ENCODE peak calls at places on chromosome 13, in eight cellular contexts. U is testis, A is heart left ventricle, X is IMR-90, M is H1, E is body of pancreas, W is gastrocnemius medialis, I is K562. O is an unnamed sample.
A peak's percentile ranks its signal among the peaks of the same experiment; 100 is the strongest.

GRCh38 chr13:44231786-44232516 is 141.7 kb upstream of the SERP2 start:
- DNase-seq in U (no peak), A (no peak), X (peak; percentile 96), M (peak; percentile 80), E (peak; percentile 91), W (peak; percentile 92), I (no peak), O (no peak)

GRCh38 chr13:39284801-39285388 is 246.6 kb downstream of the NHLRC3 start:
- DNase-seq in U (no peak), A (no peak), X (peak; percentile 1), M (no peak), E (no peak), W (no peak), I (no peak), O (no peak)

GRCh38 chr13:108851660-108852059 is 222.2 kb downstream of the MYO16 start:
- DNase-seq in U (no peak), A (no peak), X (no peak), M (no peak), E (no peak), W (no peak), I (no peak), O (no peak)

GRCh38 chr13:40352807-40353562 is 313.5 kb downstream of the FOXO1 start:
- DNase-seq in U (no peak), A (no peak), X (no peak), M (no peak), E (no peak), W (peak; percentile 87), I (no peak), O (no peak)

GRCh38 chr13:50864492-50864891 is 21.0 kb upstream of the DLEU7 start:
- DNase-seq in U (no peak), A (no peak), X (no peak), M (no peak), E (no peak), W (no peak), I (no peak), O (no peak)

GRCh38 chr13:39016789-39017188 is 21.1 kb downstream of the PROSER1 start:
- DNase-seq in U (peak; percentile 33), A (no peak), X (peak; percentile 8), M (no peak), E (no peak), W (no peak), I (peak; percentile 19), O (no peak)

GRCh38 chr13:105979586-105979985 is 555.9 kb downstream of the EFNB2 start:
- DNase-seq in U (no peak), A (no peak), X (no peak), M (no peak), E (peak; percentile 38), W (no peak), I (no peak), O (no peak)

GRCh38 chr13:100789968-100790367 is 115.4 kb upstream of the TMTC4 start:
- DNase-seq in U (no peak), A (no peak), X (no peak), M (no peak), E (no peak), W (no peak), I (no peak), O (no peak)

GRCh38 chr13:49371943-49372636 is 71.8 kb downstream of the CAB39L start:
- DNase-seq in U (no peak), A (no peak), X (no peak), M (no peak), E (no peak), W (no peak), I (no peak), O (no peak)

GRCh38 chr13:20174656-20175405 is 14.0 kb upstream of the GJA3 start:
- DNase-seq in U (peak; percentile 23), A (no peak), X (peak; percentile 99), M (peak; percentile 53), E (peak; percentile 75), W (peak; percentile 47), I (peak; percentile 43), O (peak; percentile 58)

GRCh38 chr13:91369432-91369831 is 21.9 kb downstream of the MIR17HG start:
- DNase-seq in U (no peak), A (no peak), X (peak; percentile 28), M (no peak), E (no peak), W (no peak), I (no peak), O (no peak)

GRCh38 chr13:22648325-22648758 is 532.4 kb upstream of the SGCG start:
- DNase-seq in U (peak; percentile 25), A (no peak), X (no peak), M (no peak), E (no peak), W (no peak), I (no peak), O (no peak)

GRCh38 chr13:104584481-104584880 is 1518.3 kb upstream of the SLC10A2 start:
- DNase-seq in U (no peak), A (no peak), X (peak; percentile 58), M (no peak), E (no peak), W (no peak), I (no peak), O (no peak)

GRCh38 chr13:104586010-104586746 is 1520.0 kb upstream of the SLC10A2 start:
- DNase-seq in U (no peak), A (no peak), X (peak; percentile 87), M (no peak), E (peak; percentile 59), W (no peak), I (no peak), O (no peak)

GRCh38 chr13:104577029-104577820 is 1511.0 kb upstream of the SLC10A2 start:
- DNase-seq in U (no peak), A (no peak), X (peak; percentile 16), M (no peak), E (no peak), W (no peak), I (no peak), O (no peak)

GRCh38 chr13:104580931-104581330 is 1514.7 kb upstream of the SLC10A2 start:
- DNase-seq in U (no peak), A (no peak), X (no peak), M (no peak), E (no peak), W (no peak), I (no peak), O (no peak)
- TF ChIP-seq POLR2A in U (no peak), A (no peak), X (no peak), M (no peak), E (no peak), W (no peak), I (no peak), O (no peak)

GRCh38 chr13:102564564-102564963 is 32.2 kb upstream of the TPP2 start:
- DNase-seq in U (no peak), A (no peak), X (no peak), M (no peak), E (no peak), W (no peak), I (no peak), O (no peak)

GRCh38 chr13:102569488-102569887 is 27.3 kb upstream of the TPP2 start:
- DNase-seq in U (no peak), A (no peak), X (peak; percentile 69), M (no peak), E (no peak), W (no peak), I (no peak), O (no peak)

GRCh38 chr13:102566513-102566912 is 30.3 kb upstream of the TPP2 start:
- DNase-seq in U (no peak), A (no peak), X (no peak), M (no peak), E (no peak), W (no peak), I (no peak), O (no peak)

GRCh38 chr13:102571075-102571474 is 25.7 kb upstream of the TPP2 start:
- DNase-seq in U (no peak), A (no peak), X (no peak), M (no peak), E (no peak), W (no peak), I (no peak), O (no peak)

GRCh38 chr13:102567857-102568256 is 28.9 kb upstream of the TPP2 start:
- DNase-seq in U (no peak), A (no peak), X (no peak), M (no peak), E (no peak), W (no peak), I (no peak), O (no peak)
- H3K27me3 ChIP-seq in U (no peaks in the 10 kb centered on the region), A (no peaks in the 10 kb centered on the region), X (peaks cover 11% of the 10 kb centered on the region), M (no peaks in the 10 kb centered on the region), E (no peaks in the 10 kb centered on the region), W (no peaks in the 10 kb centered on the region), I (peaks cover 5% of the 10 kb centered on the region), O (no peaks in the 10 kb centered on the region)

DNA sequence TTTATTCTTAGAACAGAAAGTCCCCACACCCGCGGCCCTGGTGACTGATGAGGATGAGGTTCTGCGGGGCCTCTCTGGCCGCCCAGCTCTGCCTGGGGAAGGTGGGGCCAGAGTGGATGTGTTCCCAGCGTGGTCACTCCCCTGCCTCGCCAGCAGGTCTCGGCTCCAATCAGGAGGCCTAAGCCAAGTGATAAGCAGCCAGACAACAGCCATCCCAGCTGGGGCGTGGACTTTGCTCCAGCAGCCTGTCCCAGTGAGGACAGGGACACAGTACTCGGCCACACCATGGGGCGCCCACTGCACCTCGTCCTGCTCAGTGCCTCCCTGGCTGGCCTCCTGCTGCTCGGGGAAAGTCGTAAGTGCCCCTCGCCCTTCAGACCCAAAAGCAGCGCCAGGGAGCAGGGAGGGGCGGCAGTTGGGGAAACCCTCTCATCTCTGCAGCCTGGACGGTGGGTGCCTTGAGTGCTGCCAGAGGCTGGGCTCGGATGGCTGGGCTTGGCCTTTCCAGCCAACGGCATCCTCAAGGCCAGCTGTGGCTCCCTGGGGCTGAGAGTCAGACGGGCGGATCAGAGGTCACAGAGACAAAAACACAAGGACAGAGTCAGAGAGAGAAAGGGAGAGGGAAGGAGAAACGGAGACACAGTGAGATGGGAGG is at the start of gene F10:
- DNase-seq in U (peak; percentile 79), A (peak; percentile 68), X (peak; percentile 75), M (no peak), E (peak; percentile 75), W (peak; percentile 23), I (peak; percentile 64), O (no peak)
- TF ChIP-seq POLR2A in U (no peak), A (peak; percentile 28), X (no peak), M (no peak), E (no peak), W (no peak), I (no peak), O (no peak)

DNA sequence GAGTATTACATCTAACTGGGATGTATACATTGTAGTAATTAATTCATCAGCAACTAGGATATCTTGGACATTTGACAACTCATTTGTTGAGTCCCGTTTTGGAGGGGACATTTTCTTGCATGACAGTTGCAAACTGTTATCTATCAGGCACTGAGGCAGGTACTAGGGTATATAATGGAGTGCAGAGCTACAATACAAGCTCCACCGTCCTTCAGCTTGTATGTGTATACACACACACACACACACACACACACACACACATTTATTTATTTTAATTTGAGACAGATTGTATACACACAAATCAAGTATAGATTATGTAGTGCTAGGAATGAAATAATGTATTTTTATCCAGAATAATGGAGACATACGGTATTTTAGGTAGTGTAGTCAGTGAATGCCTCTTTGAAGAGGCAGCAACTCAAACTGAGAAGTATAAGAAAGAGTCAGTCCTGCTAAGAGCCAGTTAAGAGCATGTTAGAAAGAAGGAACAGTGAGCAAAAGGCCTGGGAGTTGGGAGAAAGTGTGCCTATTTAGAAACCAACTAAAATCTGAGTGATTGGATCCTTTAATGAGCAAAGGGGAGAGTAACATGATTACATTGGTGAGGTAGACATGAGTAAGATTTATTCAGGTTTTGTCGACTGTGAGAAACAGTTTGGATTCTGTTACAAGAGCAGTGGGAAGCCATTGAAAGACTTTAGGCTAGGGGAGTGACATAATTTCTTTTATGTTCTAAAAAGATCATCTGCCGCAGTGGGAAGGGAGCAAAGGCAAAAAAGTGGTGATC is 74.5 kb downstream of the NBEA start:
- DNase-seq in U (no peak), A (no peak), X (no peak), M (no peak), E (no peak), W (no peak), I (no peak), O (no peak)
- H3K27me3 ChIP-seq in U (no peaks in the 10 kb centered on the region), A (no peaks in the 10 kb centered on the region), X (no peaks in the 10 kb centered on the region), M (no peaks in the 10 kb centered on the region), E (no peaks in the 10 kb centered on the region), W (no peaks in the 10 kb centered on the region), I (no peaks in the 10 kb centered on the region), O (no peaks in the 10 kb centered on the region)